ENCODE peak calls at places on chromosomes 5 and 9, in nine cellular contexts. One of them, this sample, is unnamed.

GRCh38 chr9:20209421-20210340 is 412.6 kb downstream of the MLLT3 start:
- DNase-seq in kidney tubule cell: no peak
- DNase-seq in A673: no peak
- DNase-seq in aorta: no peak
- DNase-seq in OCI-M1: no peak
- DNase-seq in AG08395: no peak
- DNase-seq in stimulated activated CD8-positive, alpha-beta memory T cell treated with anti-CD3 and anti-CD28 coated beads, Interleukin-7, amount 100 ng/mL, for 24 hours: peak
- DNase-seq in stimulated activated CD4-positive, alpha-beta T cell treated with anti-CD3 and anti-CD28 coated beads, TNF-alpha, amount 100 ng/mL, for 4 hours: no peak
- DNase-seq in cardiac fibroblast: no peak
- DNase-seq in this sample: no peak

GRCh38 chr5:138033275-138033808 is 463 bp upstream of the FAM13B start:
- DNase-seq in stimulated activated CD4-positive, alpha-beta T cell treated with anti-CD3 and anti-CD28 coated beads, TNF-alpha, amount 100 ng/mL, for 4 hours: peak
- DNase-seq in cardiac fibroblast: no peak
- DNase-seq in aorta: no peak
- DNase-seq in stimulated activated CD8-positive, alpha-beta memory T cell treated with anti-CD3 and anti-CD28 coated beads, Interleukin-7, amount 100 ng/mL, for 24 hours: no peak
- DNase-seq in AG08395: no peak
- DNase-seq in A673: no peak
- DNase-seq in OCI-M1: peak
- DNase-seq in kidney tubule cell: no peak
- DNase-seq in this sample: peak

GRCh38 chr9:36501727-36502126 is 71.0 kb upstream of the MELK start:
- DNase-seq in stimulated activated CD4-positive, alpha-beta T cell treated with anti-CD3 and anti-CD28 coated beads, TNF-alpha, amount 100 ng/mL, for 4 hours: no peak
- DNase-seq in stimulated activated CD8-positive, alpha-beta memory T cell treated with anti-CD3 and anti-CD28 coated beads, Interleukin-7, amount 100 ng/mL, for 24 hours: no peak
- DNase-seq in AG08395: no peak
- DNase-seq in OCI-M1: no peak
- DNase-seq in aorta: no peak
- DNase-seq in A673: no peak
- DNase-seq in kidney tubule cell: no peak
- DNase-seq in cardiac fibroblast: no peak
- DNase-seq in this sample: no peak

GRCh38 chr5:154221371-154221896 is 30.9 kb downstream of the GALNT10 start:
- DNase-seq in stimulated activated CD8-positive, alpha-beta memory T cell treated with anti-CD3 and anti-CD28 coated beads, Interleukin-7, amount 100 ng/mL, for 24 hours: no peak
- DNase-seq in kidney tubule cell: peak
- DNase-seq in aorta: no peak
- DNase-seq in cardiac fibroblast: peak
- DNase-seq in A673: peak
- DNase-seq in AG08395: peak
- DNase-seq in OCI-M1: no peak
- DNase-seq in stimulated activated CD4-positive, alpha-beta T cell treated with anti-CD3 and anti-CD28 coated beads, TNF-alpha, amount 100 ng/mL, for 4 hours: no peak
- DNase-seq in this sample: no peak

GRCh38 chr9:36320457-36320856 is 62.2 kb upstream of the GNE start:
- DNase-seq in OCI-M1: no peak
- DNase-seq in cardiac fibroblast: no peak
- DNase-seq in A673: no peak
- DNase-seq in AG08395: no peak
- DNase-seq in aorta: no peak
- DNase-seq in stimulated activated CD4-positive, alpha-beta T cell treated with anti-CD3 and anti-CD28 coated beads, TNF-alpha, amount 100 ng/mL, for 4 hours: no peak
- DNase-seq in kidney tubule cell: peak
- DNase-seq in stimulated activated CD8-positive, alpha-beta memory T cell treated with anti-CD3 and anti-CD28 coated beads, Interleukin-7, amount 100 ng/mL, for 24 hours: no peak
- DNase-seq in this sample: no peak

GRCh38 chr5:95617057-95617456 is 2.8 kb upstream of the GPR150 start:
- DNase-seq in aorta: no peak
- DNase-seq in AG08395: no peak
- DNase-seq in stimulated activated CD4-positive, alpha-beta T cell treated with anti-CD3 and anti-CD28 coated beads, TNF-alpha, amount 100 ng/mL, for 4 hours: no peak
- DNase-seq in stimulated activated CD8-positive, alpha-beta memory T cell treated with anti-CD3 and anti-CD28 coated beads, Interleukin-7, amount 100 ng/mL, for 24 hours: no peak
- DNase-seq in kidney tubule cell: no peak
- DNase-seq in A673: no peak
- DNase-seq in cardiac fibroblast: peak
- DNase-seq in OCI-M1: no peak
- DNase-seq in this sample: no peak

GRCh38 chr9:12253941-12254340 is 439.2 kb upstream of the TYRP1 start:
- DNase-seq in OCI-M1: no peak
- DNase-seq in kidney tubule cell: no peak
- DNase-seq in A673: no peak
- DNase-seq in stimulated activated CD8-positive, alpha-beta memory T cell treated with anti-CD3 and anti-CD28 coated beads, Interleukin-7, amount 100 ng/mL, for 24 hours: no peak
- DNase-seq in cardiac fibroblast: no peak
- DNase-seq in AG08395: no peak
- DNase-seq in aorta: no peak
- DNase-seq in stimulated activated CD4-positive, alpha-beta T cell treated with anti-CD3 and anti-CD28 coated beads, TNF-alpha, amount 100 ng/mL, for 4 hours: no peak
- DNase-seq in this sample: no peak

GRCh38 chr9:16413509-16414016 is 456.9 kb downstream of the BNC2 start:
- DNase-seq in A673: no peak
- DNase-seq in aorta: no peak
- DNase-seq in kidney tubule cell: peak
- DNase-seq in OCI-M1: peak
- DNase-seq in stimulated activated CD4-positive, alpha-beta T cell treated with anti-CD3 and anti-CD28 coated beads, TNF-alpha, amount 100 ng/mL, for 4 hours: no peak
- DNase-seq in AG08395: peak
- DNase-seq in cardiac fibroblast: peak
- DNase-seq in stimulated activated CD8-positive, alpha-beta memory T cell treated with anti-CD3 and anti-CD28 coated beads, Interleukin-7, amount 100 ng/mL, for 24 hours: no peak
- DNase-seq in this sample: no peak

GRCh38 chr5:120465281-120465961 is 1.3 kb downstream of the PRR16 start:
- DNase-seq in kidney tubule cell: no peak
- DNase-seq in stimulated activated CD4-positive, alpha-beta T cell treated with anti-CD3 and anti-CD28 coated beads, TNF-alpha, amount 100 ng/mL, for 4 hours: no peak
- DNase-seq in aorta: peak
- DNase-seq in AG08395: peak
- DNase-seq in A673: no peak
- DNase-seq in cardiac fibroblast: peak
- DNase-seq in stimulated activated CD8-positive, alpha-beta memory T cell treated with anti-CD3 and anti-CD28 coated beads, Interleukin-7, amount 100 ng/mL, for 24 hours: no peak
- DNase-seq in OCI-M1: no peak
- DNase-seq in this sample: no peak

GRCh38 chr9:3014164-3014563 is 170.3 kb upstream of the PUM3 start:
- DNase-seq in OCI-M1: no peak
- DNase-seq in kidney tubule cell: no peak
- DNase-seq in aorta: no peak
- DNase-seq in stimulated activated CD4-positive, alpha-beta T cell treated with anti-CD3 and anti-CD28 coated beads, TNF-alpha, amount 100 ng/mL, for 4 hours: no peak
- DNase-seq in AG08395: no peak
- DNase-seq in cardiac fibroblast: no peak
- DNase-seq in A673: no peak
- DNase-seq in stimulated activated CD8-positive, alpha-beta memory T cell treated with anti-CD3 and anti-CD28 coated beads, Interleukin-7, amount 100 ng/mL, for 24 hours: no peak
- DNase-seq in this sample: no peak

GRCh38 chr5:150106669-150107068 is 20.3 kb upstream of the CSF1R start:
- DNase-seq in OCI-M1: no peak
- DNase-seq in A673: no peak
- DNase-seq in stimulated activated CD4-positive, alpha-beta T cell treated with anti-CD3 and anti-CD28 coated beads, TNF-alpha, amount 100 ng/mL, for 4 hours: no peak
- DNase-seq in kidney tubule cell: peak
- DNase-seq in stimulated activated CD8-positive, alpha-beta memory T cell treated with anti-CD3 and anti-CD28 coated beads, Interleukin-7, amount 100 ng/mL, for 24 hours: no peak
- DNase-seq in cardiac fibroblast: no peak
- DNase-seq in AG08395: no peak
- DNase-seq in aorta: no peak
- DNase-seq in this sample: no peak

GRCh38 chr5:108607421-108607820 is 140.3 kb upstream of the FER start:
- DNase-seq in aorta: no peak
- DNase-seq in cardiac fibroblast: no peak
- DNase-seq in A673: no peak
- DNase-seq in OCI-M1: no peak
- DNase-seq in AG08395: no peak
- DNase-seq in stimulated activated CD8-positive, alpha-beta memory T cell treated with anti-CD3 and anti-CD28 coated beads, Interleukin-7, amount 100 ng/mL, for 24 hours: no peak
- DNase-seq in stimulated activated CD4-positive, alpha-beta T cell treated with anti-CD3 and anti-CD28 coated beads, TNF-alpha, amount 100 ng/mL, for 4 hours: no peak
- DNase-seq in kidney tubule cell: no peak
- DNase-seq in this sample: no peak

GRCh38 chr9:70121818-70122436 is 78.3 kb downstream of the MAMDC2 start:
- DNase-seq in AG08395: peak
- DNase-seq in cardiac fibroblast: peak
- DNase-seq in OCI-M1: no peak
- DNase-seq in A673: no peak
- DNase-seq in aorta: no peak
- DNase-seq in stimulated activated CD4-positive, alpha-beta T cell treated with anti-CD3 and anti-CD28 coated beads, TNF-alpha, amount 100 ng/mL, for 4 hours: no peak
- DNase-seq in stimulated activated CD8-positive, alpha-beta memory T cell treated with anti-CD3 and anti-CD28 coated beads, Interleukin-7, amount 100 ng/mL, for 24 hours: no peak
- DNase-seq in kidney tubule cell: peak
- DNase-seq in this sample: no peak

GRCh38 chr9:79287152-79287766 is 284.5 kb upstream of the TLE4 start:
- DNase-seq in AG08395: no peak
- DNase-seq in aorta: no peak
- DNase-seq in cardiac fibroblast: no peak
- DNase-seq in OCI-M1: no peak
- DNase-seq in stimulated activated CD8-positive, alpha-beta memory T cell treated with anti-CD3 and anti-CD28 coated beads, Interleukin-7, amount 100 ng/mL, for 24 hours: no peak
- DNase-seq in kidney tubule cell: no peak
- DNase-seq in A673: no peak
- DNase-seq in stimulated activated CD4-positive, alpha-beta T cell treated with anti-CD3 and anti-CD28 coated beads, TNF-alpha, amount 100 ng/mL, for 4 hours: no peak
- DNase-seq in this sample: no peak

GRCh38 chr9:34310205-34310604 is 18.9 kb downstream of the KIF24 start:
- DNase-seq in stimulated activated CD4-positive, alpha-beta T cell treated with anti-CD3 and anti-CD28 coated beads, TNF-alpha, amount 100 ng/mL, for 4 hours: no peak
- DNase-seq in stimulated activated CD8-positive, alpha-beta memory T cell treated with anti-CD3 and anti-CD28 coated beads, Interleukin-7, amount 100 ng/mL, for 24 hours: no peak
- DNase-seq in kidney tubule cell: no peak
- DNase-seq in cardiac fibroblast: no peak
- DNase-seq in A673: no peak
- DNase-seq in AG08395: no peak
- DNase-seq in aorta: no peak
- DNase-seq in OCI-M1: no peak
- DNase-seq in this sample: no peak

GRCh38 chr5:135010502-135011354 is 23.3 kb downstream of the PITX1 start:
- DNase-seq in aorta: peak
- DNase-seq in stimulated activated CD4-positive, alpha-beta T cell treated with anti-CD3 and anti-CD28 coated beads, TNF-alpha, amount 100 ng/mL, for 4 hours: no peak
- DNase-seq in OCI-M1: peak
- DNase-seq in stimulated activated CD8-positive, alpha-beta memory T cell treated with anti-CD3 and anti-CD28 coated beads, Interleukin-7, amount 100 ng/mL, for 24 hours: no peak
- DNase-seq in cardiac fibroblast: no peak
- DNase-seq in kidney tubule cell: no peak
- DNase-seq in AG08395: no peak
- DNase-seq in A673: no peak
- DNase-seq in this sample: no peak

GRCh38 chr5:947626-948471 is 55.2 kb downstream of the TRIP13 start:
- DNase-seq in kidney tubule cell: no peak
- DNase-seq in A673: no peak
- DNase-seq in AG08395: no peak
- DNase-seq in cardiac fibroblast: no peak
- DNase-seq in OCI-M1: peak
- DNase-seq in aorta: peak
- DNase-seq in stimulated activated CD4-positive, alpha-beta T cell treated with anti-CD3 and anti-CD28 coated beads, TNF-alpha, amount 100 ng/mL, for 4 hours: no peak
- DNase-seq in stimulated activated CD8-positive, alpha-beta memory T cell treated with anti-CD3 and anti-CD28 coated beads, Interleukin-7, amount 100 ng/mL, for 24 hours: no peak
- DNase-seq in this sample: peak

GRCh38 chr5:169974121-169974770 is 6.0 kb downstream of the INSYN2B start:
- DNase-seq in A673: no peak
- DNase-seq in OCI-M1: no peak
- DNase-seq in aorta: no peak
- DNase-seq in AG08395: no peak
- DNase-seq in stimulated activated CD8-positive, alpha-beta memory T cell treated with anti-CD3 and anti-CD28 coated beads, Interleukin-7, amount 100 ng/mL, for 24 hours: no peak
- DNase-seq in stimulated activated CD4-positive, alpha-beta T cell treated with anti-CD3 and anti-CD28 coated beads, TNF-alpha, amount 100 ng/mL, for 4 hours: no peak
- DNase-seq in kidney tubule cell: no peak
- DNase-seq in cardiac fibroblast: no peak
- DNase-seq in this sample: no peak

GRCh38 chr9:78601957-78602565 is 305.1 kb downstream of the PSAT1 start:
- DNase-seq in stimulated activated CD4-positive, alpha-beta T cell treated with anti-CD3 and anti-CD28 coated beads, TNF-alpha, amount 100 ng/mL, for 4 hours: no peak
- DNase-seq in kidney tubule cell: peak
- DNase-seq in stimulated activated CD8-positive, alpha-beta memory T cell treated with anti-CD3 and anti-CD28 coated beads, Interleukin-7, amount 100 ng/mL, for 24 hours: no peak
- DNase-seq in cardiac fibroblast: peak
- DNase-seq in AG08395: peak
- DNase-seq in aorta: no peak
- DNase-seq in A673: peak
- DNase-seq in OCI-M1: peak
- DNase-seq in this sample: no peak

GRCh38 chr9:114777841-114778240 is 28.0 kb downstream of the TNFSF15 start:
- DNase-seq in cardiac fibroblast: peak
- DNase-seq in OCI-M1: no peak
- DNase-seq in AG08395: peak
- DNase-seq in A673: no peak
- DNase-seq in kidney tubule cell: peak
- DNase-seq in stimulated activated CD8-positive, alpha-beta memory T cell treated with anti-CD3 and anti-CD28 coated beads, Interleukin-7, amount 100 ng/mL, for 24 hours: no peak
- DNase-seq in aorta: no peak
- DNase-seq in stimulated activated CD4-positive, alpha-beta T cell treated with anti-CD3 and anti-CD28 coated beads, TNF-alpha, amount 100 ng/mL, for 4 hours: peak
- DNase-seq in this sample: peak

GRCh38 chr5:142015781-142016533 is 3.1 kb upstream of the GNPDA1 start:
- DNase-seq in AG08395: no peak
- DNase-seq in OCI-M1: peak
- DNase-seq in A673: peak
- DNase-seq in stimulated activated CD4-positive, alpha-beta T cell treated with anti-CD3 and anti-CD28 coated beads, TNF-alpha, amount 100 ng/mL, for 4 hours: peak
- DNase-seq in kidney tubule cell: peak
- DNase-seq in stimulated activated CD8-positive, alpha-beta memory T cell treated with anti-CD3 and anti-CD28 coated beads, Interleukin-7, amount 100 ng/mL, for 24 hours: no peak
- DNase-seq in cardiac fibroblast: peak
- DNase-seq in aorta: no peak
- DNase-seq in this sample: no peak

GRCh38 chr5:135450957-135451356 is 1.2 kb downstream of the TIFAB start:
- DNase-seq in AG08395: no peak
- DNase-seq in kidney tubule cell: no peak
- DNase-seq in A673: no peak
- DNase-seq in OCI-M1: no peak
- DNase-seq in cardiac fibroblast: no peak
- DNase-seq in stimulated activated CD4-positive, alpha-beta T cell treated with anti-CD3 and anti-CD28 coated beads, TNF-alpha, amount 100 ng/mL, for 4 hours: no peak
- DNase-seq in stimulated activated CD8-positive, alpha-beta memory T cell treated with anti-CD3 and anti-CD28 coated beads, Interleukin-7, amount 100 ng/mL, for 24 hours: no peak
- DNase-seq in aorta: peak
- DNase-seq in this sample: no peak

GRCh38 chr5:171749365-171749764 is 36.3 kb upstream of the SMIM23 start:
- DNase-seq in kidney tubule cell: no peak
- DNase-seq in stimulated activated CD4-positive, alpha-beta T cell treated with anti-CD3 and anti-CD28 coated beads, TNF-alpha, amount 100 ng/mL, for 4 hours: no peak
- DNase-seq in aorta: no peak
- DNase-seq in stimulated activated CD8-positive, alpha-beta memory T cell treated with anti-CD3 and anti-CD28 coated beads, Interleukin-7, amount 100 ng/mL, for 24 hours: no peak
- DNase-seq in AG08395: no peak
- DNase-seq in A673: no peak
- DNase-seq in cardiac fibroblast: no peak
- DNase-seq in OCI-M1: no peak
- DNase-seq in this sample: no peak

GRCh38 chr9:20904995-20905394 is 126.4 kb downstream of the HACD4 start:
- DNase-seq in stimulated activated CD4-positive, alpha-beta T cell treated with anti-CD3 and anti-CD28 coated beads, TNF-alpha, amount 100 ng/mL, for 4 hours: no peak
- DNase-seq in OCI-M1: no peak
- DNase-seq in A673: peak
- DNase-seq in kidney tubule cell: no peak
- DNase-seq in stimulated activated CD8-positive, alpha-beta memory T cell treated with anti-CD3 and anti-CD28 coated beads, Interleukin-7, amount 100 ng/mL, for 24 hours: no peak
- DNase-seq in AG08395: no peak
- DNase-seq in aorta: no peak
- DNase-seq in cardiac fibroblast: no peak
- DNase-seq in this sample: no peak

GRCh38 chr9:100602302-100602930 is 24.5 kb downstream of the CAVIN4 start:
- DNase-seq in A673: peak
- DNase-seq in stimulated activated CD4-positive, alpha-beta T cell treated with anti-CD3 and anti-CD28 coated beads, TNF-alpha, amount 100 ng/mL, for 4 hours: no peak
- DNase-seq in stimulated activated CD8-positive, alpha-beta memory T cell treated with anti-CD3 and anti-CD28 coated beads, Interleukin-7, amount 100 ng/mL, for 24 hours: no peak
- DNase-seq in kidney tubule cell: peak
- DNase-seq in AG08395: peak
- DNase-seq in aorta: no peak
- DNase-seq in cardiac fibroblast: peak
- DNase-seq in OCI-M1: peak
- DNase-seq in this sample: no peak

GRCh38 chr5:72015103-72015548 is 92.1 kb upstream of the MAP1B start:
- DNase-seq in stimulated activated CD8-positive, alpha-beta memory T cell treated with anti-CD3 and anti-CD28 coated beads, Interleukin-7, amount 100 ng/mL, for 24 hours: no peak
- DNase-seq in aorta: no peak
- DNase-seq in cardiac fibroblast: peak
- DNase-seq in AG08395: peak
- DNase-seq in A673: peak
- DNase-seq in stimulated activated CD4-positive, alpha-beta T cell treated with anti-CD3 and anti-CD28 coated beads, TNF-alpha, amount 100 ng/mL, for 4 hours: no peak
- DNase-seq in OCI-M1: peak
- DNase-seq in kidney tubule cell: peak
- DNase-seq in this sample: no peak

GRCh38 chr9:80995759-80996158 is 693.6 kb downstream of the TLE1 start:
- DNase-seq in aorta: no peak
- DNase-seq in cardiac fibroblast: peak
- DNase-seq in AG08395: no peak
- DNase-seq in kidney tubule cell: peak
- DNase-seq in stimulated activated CD8-positive, alpha-beta memory T cell treated with anti-CD3 and anti-CD28 coated beads, Interleukin-7, amount 100 ng/mL, for 24 hours: no peak
- DNase-seq in OCI-M1: no peak
- DNase-seq in A673: no peak
- DNase-seq in stimulated activated CD4-positive, alpha-beta T cell treated with anti-CD3 and anti-CD28 coated beads, TNF-alpha, amount 100 ng/mL, for 4 hours: no peak
- DNase-seq in this sample: no peak

GRCh38 chr9:5949103-5949699 is 58.5 kb downstream of the MLANA start:
- DNase-seq in aorta: no peak
- DNase-seq in stimulated activated CD8-positive, alpha-beta memory T cell treated with anti-CD3 and anti-CD28 coated beads, Interleukin-7, amount 100 ng/mL, for 24 hours: no peak
- DNase-seq in cardiac fibroblast: peak
- DNase-seq in OCI-M1: peak
- DNase-seq in stimulated activated CD4-positive, alpha-beta T cell treated with anti-CD3 and anti-CD28 coated beads, TNF-alpha, amount 100 ng/mL, for 4 hours: no peak
- DNase-seq in kidney tubule cell: peak
- DNase-seq in A673: peak
- DNase-seq in AG08395: no peak
- DNase-seq in this sample: no peak

GRCh38 chr9:120327322-120327721 is 252.6 kb downstream of the CDK5RAP2 start:
- DNase-seq in kidney tubule cell: no peak
- DNase-seq in cardiac fibroblast: no peak
- DNase-seq in AG08395: no peak
- DNase-seq in A673: no peak
- DNase-seq in stimulated activated CD8-positive, alpha-beta memory T cell treated with anti-CD3 and anti-CD28 coated beads, Interleukin-7, amount 100 ng/mL, for 24 hours: no peak
- DNase-seq in OCI-M1: no peak
- DNase-seq in stimulated activated CD4-positive, alpha-beta T cell treated with anti-CD3 and anti-CD28 coated beads, TNF-alpha, amount 100 ng/mL, for 4 hours: no peak
- DNase-seq in aorta: no peak
- DNase-seq in this sample: no peak

GRCh38 chr5:10745133-10745532 is 15.9 kb downstream of the DAP start:
- DNase-seq in cardiac fibroblast: no peak
- DNase-seq in aorta: no peak
- DNase-seq in OCI-M1: no peak
- DNase-seq in stimulated activated CD4-positive, alpha-beta T cell treated with anti-CD3 and anti-CD28 coated beads, TNF-alpha, amount 100 ng/mL, for 4 hours: no peak
- DNase-seq in A673: no peak
- DNase-seq in kidney tubule cell: peak
- DNase-seq in stimulated activated CD8-positive, alpha-beta memory T cell treated with anti-CD3 and anti-CD28 coated beads, Interleukin-7, amount 100 ng/mL, for 24 hours: no peak
- DNase-seq in AG08395: peak
- DNase-seq in this sample: no peak

GRCh38 chr5:136399512-136399911 is 34.2 kb upstream of the TRPC7 start:
- DNase-seq in A673: no peak
- DNase-seq in stimulated activated CD4-positive, alpha-beta T cell treated with anti-CD3 and anti-CD28 coated beads, TNF-alpha, amount 100 ng/mL, for 4 hours: no peak
- DNase-seq in AG08395: no peak
- DNase-seq in stimulated activated CD8-positive, alpha-beta memory T cell treated with anti-CD3 and anti-CD28 coated beads, Interleukin-7, amount 100 ng/mL, for 24 hours: no peak
- DNase-seq in aorta: no peak
- DNase-seq in kidney tubule cell: no peak
- DNase-seq in OCI-M1: no peak
- DNase-seq in cardiac fibroblast: no peak
- DNase-seq in this sample: no peak

This sample was measured in vagina.